ENCODE peak calls at places on chromosomes 6 and 20, in seven cellular contexts. K is HCT116, G is PC-3, Z is fibroblast of lung, U is astrocyte, J is GM23248, R is mammary epithelial cell. L is an unnamed sample.

GRCh38 chr6:141464490-141464889 is 668.2 kb upstream of the GJE1 start:
- DNase-seq in K (no peak), G (peak; percentile 51), Z (peak; percentile 53), U (peak; percentile 72), J (peak; percentile 91), R (peak; percentile 4), L (peak; percentile 40)

GRCh38 chr20:38748097-38748862 is at the start of gene ACTR5:
- DNase-seq in K (peak; percentile 74), G (peak; percentile 78), Z (peak; percentile 88), U (peak; percentile 69), J (peak; percentile 93), R (peak; percentile 86), L (peak; percentile 90)

GRCh38 chr6:11389977-11390376 is 147.6 kb upstream of the TMEM170B start:
- DNase-seq in K (no peak), G (peak; percentile 82), Z (no peak), U (peak; percentile 84), J (no peak), R (peak; percentile 38), L (no peak)

GRCh38 chr6:85551264-85551663 is 42.4 kb downstream of the SNX14 start:
- DNase-seq in K (no peak), G (peak; percentile 3), Z (no peak), U (no peak), J (no peak), R (no peak), L (no peak)

GRCh38 chr6:155290491-155290890 is 23.8 kb downstream of the TFB1M start:
- DNase-seq in K (no peak), G (no peak), Z (no peak), U (no peak), J (no peak), R (no peak), L (no peak)

GRCh38 chr6:19477563-19477962 is 359.6 kb upstream of the ID4 start:
- DNase-seq in K (no peak), G (peak; percentile 85), Z (no peak), U (no peak), J (no peak), R (peak; percentile 39), L (no peak)

GRCh38 chr6:18062733-18063132 is 59.7 kb downstream of the NHLRC1 start:
- DNase-seq in K (no peak), G (no peak), Z (peak; percentile 20), U (no peak), J (no peak), R (no peak), L (no peak)

GRCh38 chr6:81844686-81845085 is 92.2 kb upstream of the TENT5A start:
- DNase-seq in K (no peak), G (no peak), Z (peak; percentile 11), U (peak; percentile 72), J (peak; percentile 63), R (no peak), L (no peak)

GRCh38 chr6:170136541-170137175 is 154.2 kb downstream of the DLL1 start:
- DNase-seq in K (no peak), G (no peak), Z (no peak), U (no peak), J (no peak), R (no peak), L (no peak)

GRCh38 chr6:149271348-149272340 is 45.9 kb upstream of the TAB2 start:
- DNase-seq in K (no peak), G (no peak), Z (no peak), U (peak; percentile 60), J (peak; percentile 23), R (no peak), L (no peak)

GRCh38 chr6:15825332-15825930 is 162.6 kb upstream of the DTNBP1 start:
- DNase-seq in K (no peak), G (no peak), Z (no peak), U (no peak), J (no peak), R (no peak), L (no peak)

GRCh38 chr6:141675957-141676356 is 456.8 kb upstream of the GJE1 start:
- DNase-seq in K (peak; percentile 18), G (peak; percentile 37), Z (peak; percentile 46), U (no peak), J (peak; percentile 37), R (no peak), L (no peak)

GRCh38 chr20:10047427-10047826 is 12.6 kb downstream of the ANKEF1 start:
- DNase-seq in K (no peak), G (peak; percentile 30), Z (peak; percentile 22), U (no peak), J (peak; percentile 4), R (no peak), L (no peak)

GRCh38 chr20:49367113-49367512 is 89.3 kb upstream of the ZNFX1 start:
- DNase-seq in K (no peak), G (no peak), Z (no peak), U (no peak), J (peak; percentile 19), R (no peak), L (no peak)

GRCh38 chr20:38387953-38388352 is 41.7 kb downstream of the LBP start:
- DNase-seq in K (no peak), G (peak; percentile 7), Z (no peak), U (no peak), J (no peak), R (no peak), L (no peak)

GRCh38 chr6:134376785-134377184 is 58.9 kb upstream of the SGK1 start:
- DNase-seq in K (no peak), G (no peak), Z (no peak), U (no peak), J (no peak), R (no peak), L (no peak)

GRCh38 chr6:16426241-16426640 is 187.9 kb downstream of the GMPR start:
- DNase-seq in K (no peak), G (no peak), Z (no peak), U (no peak), J (no peak), R (no peak), L (no peak)

GRCh38 chr6:119284861-119285521 is 64.6 kb downstream of the MAN1A1 start:
- DNase-seq in K (no peak), G (peak; percentile 34), Z (no peak), U (no peak), J (peak; percentile 10), R (peak; percentile 12), L (peak; percentile 23)

GRCh38 chr6:37239950-37240713 is 17.4 kb upstream of the TBC1D22B start:
- DNase-seq in K (peak; percentile 71), G (peak; percentile 90), Z (peak; percentile 98), U (peak; percentile 99), J (peak; percentile 97), R (peak; percentile 97), L (peak; percentile 49)

GRCh38 chr6:98657764-98658163 is 176.6 kb upstream of the POU3F2 start:
- DNase-seq in K (no peak), G (peak; percentile 57), Z (peak; percentile 36), U (peak; percentile 42), J (peak; percentile 58), R (peak; percentile 32), L (peak; percentile 38)

GRCh38 chr6:40719671-40720374 is 132.7 kb upstream of the LRFN2 start:
- DNase-seq in K (no peak), G (no peak), Z (peak; percentile 46), U (peak; percentile 44), J (peak; percentile 60), R (no peak), L (no peak)

GRCh38 chr6:167932468-167933276 is 64.8 kb upstream of the KIF25 start:
- DNase-seq in K (no peak), G (no peak), Z (no peak), U (no peak), J (no peak), R (peak; percentile 79), L (no peak)

GRCh38 chr6:31541059-31541657 is 645 bp downstream of the DDX39B start:
- DNase-seq in K (no peak), G (peak; percentile 37), Z (peak; percentile 73), U (peak; percentile 26), J (peak; percentile 81), R (peak; percentile 69), L (peak; percentile 64)

GRCh38 chr6:38033442-38033982 is 214.0 kb downstream of the ZFAND3 start:
- DNase-seq in K (no peak), G (no peak), Z (no peak), U (no peak), J (no peak), R (no peak), L (no peak)

GRCh38 chr6:137698636-137699035 is 168.4 kb upstream of the TNFAIP3 start:
- DNase-seq in K (no peak), G (no peak), Z (no peak), U (no peak), J (no peak), R (peak; percentile 20), L (peak; percentile 39)

GRCh38 chr20:8454137-8454712 is 322.2 kb downstream of the PLCB1 start:
- DNase-seq in K (peak; percentile 41), G (peak; percentile 81), Z (peak; percentile 88), U (peak; percentile 93), J (peak; percentile 97), R (peak; percentile 43), L (no peak)

GRCh38 chr20:8461186-8461585 is 329.1 kb downstream of the PLCB1 start:
- DNase-seq in K (no peak), G (no peak), Z (no peak), U (no peak), J (no peak), R (no peak), L (no peak)

GRCh38 chr20:8457978-8458377 is 325.9 kb downstream of the PLCB1 start:
- DNase-seq in K (no peak), G (no peak), Z (no peak), U (no peak), J (no peak), R (no peak), L (no peak)
- TF ChIP-seq EZH2 in K (no peak), G (no peak), Z (no peak), U (no peak), J (no peak), R (no peak), L (no peak)

GRCh38 chr20:41340327-41341055 is at the start of gene LPIN3:
- DNase-seq in K (peak; percentile 84), G (peak; percentile 98), Z (peak; percentile 91), U (peak; percentile 39), J (peak; percentile 93), R (peak; percentile 94), L (peak; percentile 32)
- H3K27ac ChIP-seq in K (peak within 1 kb of the TSS; percentile 42), G (peak within 1 kb of the TSS; percentile 35), Z (peak within 1 kb of the TSS; percentile 43), U (no peak within 1 kb of the TSS), J (no peak within 1 kb of the TSS), R (peak within 1 kb of the TSS; percentile 64), L (no peak within 1 kb of the TSS)

DNA sequence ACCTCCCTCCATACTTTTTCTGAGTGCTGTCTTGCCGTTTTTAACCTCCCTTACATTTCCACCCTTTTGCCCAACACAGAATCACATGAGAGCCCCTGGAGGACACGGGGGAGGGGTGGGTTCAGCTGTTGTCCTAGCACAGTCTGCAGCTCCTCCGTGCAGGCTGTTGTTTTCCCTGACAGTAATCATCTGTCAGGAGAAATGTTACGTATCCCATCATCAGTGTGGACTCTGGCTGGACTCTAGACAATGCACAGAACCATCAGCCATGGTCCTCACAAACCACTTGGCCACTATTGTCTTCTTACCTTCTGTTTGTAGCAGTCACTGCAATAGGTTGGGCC is 92.1 kb downstream of the RIN2 start:
- DNase-seq in K (no peak), G (no peak), Z (peak; percentile 25), U (peak; percentile 12), J (no peak), R (no peak), L (no peak)
- H2AFZ ChIP-seq in K (no peak overlapping the region), G (no peak overlapping the region), Z (peak overlapping the region; percentile 45), U (peak overlapping the region; percentile 57), J (peak overlapping the region; percentile 71), R (peak overlapping the region; percentile 81), L (no peak overlapping the region)

DNA sequence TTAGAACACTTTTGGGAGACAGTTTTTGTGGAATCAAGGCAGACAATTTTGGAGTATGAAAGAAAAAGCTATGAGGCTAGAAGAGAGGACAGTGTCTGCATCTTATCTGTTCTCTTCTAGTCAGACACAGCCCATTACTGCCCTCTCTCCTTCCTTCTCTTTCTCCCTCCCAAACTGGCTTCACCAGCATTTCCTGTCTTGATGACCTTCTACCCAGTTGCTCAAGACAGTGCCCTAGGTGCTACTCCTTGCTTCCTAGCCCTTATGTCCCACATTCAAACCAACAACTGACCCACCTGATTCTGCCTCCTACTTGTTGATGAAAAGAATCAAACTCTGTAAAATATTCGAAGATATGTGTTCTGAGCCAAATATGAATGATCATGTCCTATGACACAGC is 116.4 kb upstream of the RIPOR2 start:
- DNase-seq in K (no peak), G (peak; percentile 51), Z (no peak), U (no peak), J (no peak), R (peak; percentile 4), L (no peak)
- TF ChIP-seq EZH2 in K (no peak), G (no peak), Z (no peak), U (no peak), J (no peak), R (no peak), L (no peak)